ENCODE peak calls at places on chromosomes 6 and 20, in seven cellular contexts. Y is activated CD4-positive, alpha-beta T cell treated with anti-CD3 and anti-CD28 coated beads for 36 hours; E is activated CD8-positive, alpha-beta memory T cell treated with anti-CD3 and anti-CD28 coated beads for 4 hours; R is endothelial cell; M is A172; F is CD8-positive, alpha-beta T cell; G is fibroblast of lung. O is an unnamed sample.

GRCh38 chr20:59818911-59819310 is 114.5 kb downstream of the SYCP2 start:
- DNase-seq in G (no peak), M (no peak), Y (no peak), R (no peak), E (no peak), F (no peak), O (no peak)

GRCh38 chr6:39266782-39267355 is 37.6 kb upstream of the KCNK5 start:
- DNase-seq in G (no peak), F (no peak), M (no peak), R (no peak), E (no peak), Y (no peak), O (no peak)

GRCh38 chr6:62707914-62708313 is 421.9 kb upstream of the KHDRBS2 start:
- DNase-seq in Y (no peak), M (no peak), F (no peak), R (no peak), E (no peak), G (no peak), O (no peak)

GRCh38 chr6:166078294-166078693 is 89.4 kb downstream of the TBXT start:
- DNase-seq in Y (no peak), G (peak), E (no peak), M (peak), F (no peak), R (no peak), O (peak)

GRCh38 chr6:122930252-122931180 is 65.5 kb upstream of the CLVS2 start:
- DNase-seq in R (no peak), M (no peak), F (no peak), Y (no peak), G (no peak), E (no peak), O (no peak)

GRCh38 chr6:24599686-24600399 is 46.1 kb downstream of the KIAA0319 start:
- DNase-seq in R (no peak), E (no peak), Y (no peak), M (no peak), F (no peak), G (no peak), O (no peak)

GRCh38 chr6:15360300-15360699 is 114.4 kb downstream of the JARID2 start:
- DNase-seq in E (no peak), R (no peak), F (no peak), Y (no peak), M (no peak), G (no peak), O (no peak)

GRCh38 chr6:100347901-100348550 is 116.7 kb downstream of the SIM1 start:
- DNase-seq in M (peak), F (no peak), G (peak), E (no peak), R (no peak), Y (no peak), O (peak)

GRCh38 chr6:159106627-159107241 is 61.9 kb upstream of the TAGAP start:
- DNase-seq in Y (peak), M (peak), F (peak), G (peak), R (peak), E (peak), O (peak)

GRCh38 chr20:33925867-33926266 is 67.8 kb upstream of the RALY start:
- DNase-seq in Y (no peak), R (no peak), F (no peak), G (no peak), E (no peak), M (no peak), O (no peak)

GRCh38 chr6:13743736-13744127 is 32.1 kb upstream of the RANBP9 start:
- DNase-seq in F (no peak), R (no peak), G (no peak), M (no peak), E (no peak), Y (no peak), O (no peak)

GRCh38 chr6:38725414-38726183 is 10.5 kb downstream of the DNAH8 start:
- DNase-seq in F (no peak), M (peak), Y (peak), R (no peak), E (no peak), G (no peak), O (no peak)

GRCh38 chr6:111585969-111586315 is 19.7 kb downstream of the TRAF3IP2 start:
- DNase-seq in E (no peak), R (no peak), G (peak), M (no peak), Y (no peak), F (no peak), O (no peak)

GRCh38 chr6:41846666-41847237 is 48.4 kb downstream of the USP49 start:
- DNase-seq in G (peak), Y (peak), R (peak), M (peak), E (peak), F (peak), O (peak)

GRCh38 chr6:156686429-156686939 is 90.7 kb upstream of the ARID1B start:
- DNase-seq in Y (peak), G (peak), M (peak), F (no peak), E (no peak), R (peak), O (peak)

GRCh38 chr6:166751051-166751595 is 124.1 kb upstream of the RPS6KA2 start:
- DNase-seq in R (no peak), G (no peak), M (peak), Y (peak), E (no peak), F (peak), O (no peak)

GRCh38 chr20:16263582-16263981 is 309.7 kb downstream of the KIF16B start:
- DNase-seq in R (peak), M (no peak), G (no peak), Y (no peak), E (no peak), F (no peak), O (no peak)

GRCh38 chr20:24785141-24785924 is 163.7 kb upstream of the CST7 start:
- DNase-seq in E (no peak), F (no peak), R (no peak), G (peak), Y (no peak), M (peak), O (no peak)